ENCODE peak calls at places on chromosomes 2 and 18, in eight cellular contexts. One of them, this sample, is unnamed.

GRCh38 chr2:25312958-25313710 is 28.6 kb downstream of the DNMT3A start:
- DNase-seq in OCI-LY7: no peak
- DNase-seq in heart left ventricle: no peak
- DNase-seq in tibial artery: no peak
- DNase-seq in left kidney: no peak
- DNase-seq in amniotic stem cell: no peak
- DNase-seq in GM12864: no peak
- DNase-seq in occipital lobe: no peak
- DNase-seq in this sample: no peak

GRCh38 chr2:20725782-20726181 is 58.8 kb downstream of the GDF7 start:
- DNase-seq in OCI-LY7: no peak
- DNase-seq in heart left ventricle: no peak
- DNase-seq in tibial artery: no peak
- DNase-seq in left kidney: no peak
- DNase-seq in amniotic stem cell: no peak
- DNase-seq in GM12864: no peak
- DNase-seq in occipital lobe: no peak
- DNase-seq in this sample: no peak

GRCh38 chr2:185188656-185189055 is 549.9 kb upstream of the FSIP2 start:
- DNase-seq in OCI-LY7: no peak
- DNase-seq in heart left ventricle: no peak
- DNase-seq in tibial artery: no peak
- DNase-seq in left kidney: peak; percentile 86
- DNase-seq in amniotic stem cell: no peak
- DNase-seq in GM12864: no peak
- DNase-seq in occipital lobe: no peak
- DNase-seq in this sample: no peak

GRCh38 chr2:6808426-6808825 is 57.3 kb downstream of the CMPK2 start:
- DNase-seq in OCI-LY7: peak; percentile 80
- DNase-seq in heart left ventricle: no peak
- DNase-seq in tibial artery: no peak
- DNase-seq in left kidney: no peak
- DNase-seq in amniotic stem cell: no peak
- DNase-seq in GM12864: no peak
- DNase-seq in occipital lobe: no peak
- DNase-seq in this sample: no peak

GRCh38 chr2:143110759-143111428 is 18.3 kb upstream of the ARHGAP15 start:
- DNase-seq in OCI-LY7: peak; percentile 90
- DNase-seq in heart left ventricle: peak; percentile 55
- DNase-seq in tibial artery: peak; percentile 54
- DNase-seq in left kidney: peak; percentile 86
- DNase-seq in amniotic stem cell: peak; percentile 56
- DNase-seq in GM12864: peak; percentile 60
- DNase-seq in occipital lobe: no peak
- DNase-seq in this sample: peak; percentile 18

GRCh38 chr2:61161888-61162287 is at the start of gene C2orf74:
- DNase-seq in OCI-LY7: no peak
- DNase-seq in heart left ventricle: no peak
- DNase-seq in tibial artery: no peak
- DNase-seq in left kidney: no peak
- DNase-seq in amniotic stem cell: no peak
- DNase-seq in GM12864: no peak
- DNase-seq in occipital lobe: no peak
- DNase-seq in this sample: no peak

GRCh38 chr18:49933530-49933929 is 120.2 kb upstream of the ACAA2 start:
- DNase-seq in OCI-LY7: no peak
- DNase-seq in heart left ventricle: no peak
- DNase-seq in tibial artery: no peak
- DNase-seq in left kidney: no peak
- DNase-seq in amniotic stem cell: no peak
- DNase-seq in GM12864: no peak
- DNase-seq in occipital lobe: no peak
- DNase-seq in this sample: no peak

GRCh38 chr2:119218478-119219064 is 5.1 kb upstream of the STEAP3 start:
- DNase-seq in OCI-LY7: peak; percentile 5
- DNase-seq in heart left ventricle: peak; percentile 51
- DNase-seq in tibial artery: no peak
- DNase-seq in left kidney: peak; percentile 65
- DNase-seq in amniotic stem cell: no peak
- DNase-seq in GM12864: no peak
- DNase-seq in occipital lobe: no peak
- DNase-seq in this sample: peak; percentile 4

GRCh38 chr2:147373800-147374409 is 470.9 kb upstream of the ACVR2A start:
- DNase-seq in OCI-LY7: no peak
- DNase-seq in heart left ventricle: no peak
- DNase-seq in tibial artery: no peak
- DNase-seq in left kidney: no peak
- DNase-seq in amniotic stem cell: no peak
- DNase-seq in GM12864: no peak
- DNase-seq in occipital lobe: no peak
- DNase-seq in this sample: no peak

This sample was measured in GDM1.